ENCODE peak calls at places on chromosomes 5 and 9, in nine cellular contexts. E is kidney epithelial cell, H is adipocyte, A is fibroblast of mammary gland, O is aorta, C is HAP-1, L is A549, R is keratinocyte, D is PC-9. K is an unnamed sample.

GRCh38 chr5:113152053-113152452 is 175.5 kb downstream of the DCP2 start:
- DNase-seq in C (no peak), E (no peak), A (no peak), H (no peak), D (no peak), O (no peak), R (no peak), L (no peak), K (no peak)

GRCh38 chr9:2802494-2802921 is 41.4 kb downstream of the PUM3 start:
- DNase-seq in R (no peak), E (no peak), H (peak), C (no peak), A (peak), L (peak), O (no peak), D (no peak), K (no peak)

GRCh38 chr5:61023131-61023530 is 78.1 kb downstream of the NDUFAF2 start:
- DNase-seq in A (peak), H (peak), E (no peak), O (no peak), R (no peak), C (no peak), L (no peak), D (no peak), K (no peak)

GRCh38 chr9:3751125-3751758 is 225.4 kb upstream of the RFX3 start:
- DNase-seq in R (no peak), H (peak), A (peak), O (no peak), E (peak), D (peak), L (peak), C (no peak), K (no peak)

GRCh38 chr9:127390563-127390962 is 6.4 kb upstream of the SLC2A8 start:
- DNase-seq in H (no peak), O (no peak), C (no peak), A (no peak), L (no peak), R (no peak), D (peak), E (no peak), K (no peak)

GRCh38 chr5:59673438-59674058 is 220.0 kb downstream of the PDE4D start:
- DNase-seq in L (peak), E (no peak), A (peak), D (no peak), O (no peak), H (peak), R (no peak), C (no peak), K (no peak)

GRCh38 chr5:173472164-173472563 is 143.9 kb upstream of the STC2 start:
- DNase-seq in E (peak), O (no peak), H (peak), L (peak), R (peak), A (peak), D (peak), C (no peak), K (peak)

GRCh38 chr5:124912653-124913328 is 166.4 kb upstream of the ZNF608 start:
- DNase-seq in A (no peak), D (no peak), O (no peak), H (no peak), R (no peak), E (no peak), C (no peak), L (no peak), K (no peak)

GRCh38 chr5:132260714-132261615 is 3.5 kb downstream of the PDLIM4 start:
- DNase-seq in D (peak), L (no peak), H (peak), R (no peak), O (peak), C (no peak), E (peak), A (peak), K (no peak)

GRCh38 chr5:44565872-44566271 is 176.7 kb upstream of the FGF10 start:
- DNase-seq in L (no peak), D (no peak), O (no peak), E (no peak), H (no peak), R (no peak), A (peak), C (no peak), K (no peak)

DNA sequence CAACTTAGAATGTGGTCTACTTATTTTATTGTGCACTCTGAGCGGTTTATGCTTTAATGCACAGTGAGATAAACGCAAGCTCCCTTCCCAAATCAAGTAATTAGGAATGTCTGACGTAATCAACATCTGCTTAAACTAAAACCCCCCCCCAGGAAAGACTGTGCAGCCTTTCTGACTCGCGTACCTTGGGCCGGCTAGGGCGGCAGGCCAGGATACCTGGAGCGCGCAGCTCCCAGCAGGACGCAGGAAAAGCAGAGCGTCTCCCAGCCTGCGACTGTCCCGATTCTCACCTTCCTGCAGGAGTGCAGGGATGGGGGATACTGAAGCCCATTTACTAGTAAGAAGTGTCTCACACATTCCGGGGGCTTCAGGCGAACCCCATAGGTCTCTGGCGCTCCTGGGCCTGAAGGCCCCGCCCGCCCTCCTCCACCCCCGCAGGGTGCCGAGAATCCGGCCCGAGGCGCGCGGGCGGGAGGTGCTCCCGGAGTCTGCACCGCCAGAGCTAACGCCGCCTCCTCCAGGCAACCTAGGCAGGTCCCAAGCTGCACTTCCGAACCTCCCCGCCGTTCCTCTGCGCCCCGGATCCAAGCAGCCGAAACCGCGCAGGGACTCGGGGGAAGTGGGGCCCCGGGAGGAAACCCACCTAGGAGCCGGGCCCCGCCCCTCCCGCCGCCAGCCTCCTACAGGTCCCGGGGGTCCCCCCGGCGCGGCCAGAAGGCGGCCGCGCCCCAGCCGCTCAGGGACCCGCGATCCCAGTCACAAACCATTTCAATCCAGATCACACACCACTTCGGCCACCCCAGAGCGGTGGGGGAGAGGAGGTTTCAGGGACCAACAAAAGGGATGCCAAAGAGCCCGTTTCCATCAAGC is 1.4 kb downstream of the ROR2 start:
- DNase-seq in C (peak), L (peak), H (peak), R (no peak), D (no peak), A (peak), E (no peak), O (peak), K (no peak)
- H3K4me3 ChIP-seq in C (peak), L (peak), H (peak), R (peak), D (no peak), A (peak), E (peak), O (peak), K (peak)

GRCh38 chr9:89536145-89536574 is 38.2 kb upstream of the SEMA4D start:
- DNase-seq in D (no peak), H (no peak), C (no peak), L (no peak), A (no peak), R (no peak), E (no peak), O (no peak), K (no peak)
- H3K4me3 ChIP-seq in D (no peak), H (no peak), C (no peak), L (no peak), A (no peak), R (no peak), E (no peak), O (no peak), K (no peak)

GRCh38 chr5:141477169-141477568 is 1.4 kb downstream of the PCDHGC3 start:
- DNase-seq in R (no peak), O (no peak), H (peak), E (no peak), C (no peak), L (no peak), A (no peak), D (no peak), K (no peak)

GRCh38 chr5:141476132-141476909 is 555 bp downstream of the PCDHGC3 start:
- DNase-seq in L (peak), C (no peak), H (peak), O (peak), R (no peak), E (no peak), A (peak), D (peak), K (peak)

GRCh38 chr5:141479776-141480175 is 4.0 kb downstream of the PCDHGC3 start:
- DNase-seq in H (peak), D (no peak), O (no peak), C (no peak), E (no peak), R (no peak), A (peak), L (no peak), K (no peak)

GRCh38 chr5:141478321-141478945 is 2.7 kb downstream of the PCDHGC3 start:
- DNase-seq in A (peak), C (no peak), R (peak), E (no peak), O (no peak), H (peak), D (peak), L (no peak), K (no peak)

GRCh38 chr5:141477815-141478214 is 2.0 kb downstream of the PCDHGC3 start:
- DNase-seq in O (no peak), H (peak), A (no peak), R (no peak), D (no peak), L (no peak), E (no peak), C (no peak), K (no peak)
- H3K4me3 ChIP-seq in O (no peak), H (peak), A (peak), R (peak), D (no peak), L (no peak), E (peak), C (no peak), K (no peak)

GRCh38 chr9:8628771-8629170 is 829.2 kb upstream of the DMAC1 start:
- DNase-seq in D (no peak), L (no peak), C (no peak), E (no peak), H (no peak), O (no peak), A (no peak), R (no peak), K (no peak)
- H3K4me3 ChIP-seq in D (no peak), L (no peak), C (no peak), E (no peak), H (no peak), O (no peak), A (no peak), R (no peak), K (no peak)

GRCh38 chr5:69001605-69002004 is 92.2 kb upstream of the SLC30A5 start:
- DNase-seq in D (no peak), E (no peak), R (no peak), C (no peak), A (no peak), H (no peak), L (no peak), O (no peak), K (no peak)
- H3K4me3 ChIP-seq in D (no peak), E (no peak), R (no peak), C (no peak), A (no peak), H (no peak), L (no peak), O (no peak), K (no peak)

GRCh38 chr9:136902259-136902821 is 16.0 kb downstream of the TRAF2 start:
- DNase-seq in O (peak), A (peak), D (peak), H (peak), C (no peak), E (peak), R (no peak), L (peak), K (no peak)
- H3K4me3 ChIP-seq in O (no peak), A (no peak), D (peak), H (peak), C (no peak), E (no peak), R (peak), L (peak), K (peak)

GRCh38 chr9:133199648-133200321 is 9.3 kb downstream of the OBP2B start:
- DNase-seq in D (no peak), C (no peak), R (no peak), H (no peak), O (peak), A (peak), L (no peak), E (no peak), K (no peak)
- H3K4me3 ChIP-seq in D (no peak), C (no peak), R (peak), H (peak), O (no peak), A (no peak), L (no peak), E (peak), K (no peak)

GRCh38 chr9:14278291-14278721 is 35.6 kb downstream of the NFIB start:
- DNase-seq in H (peak), C (no peak), L (no peak), O (no peak), E (peak), D (no peak), A (peak), R (peak), K (no peak)

GRCh38 chr9:14277761-14278160 is 36.2 kb downstream of the NFIB start:
- DNase-seq in C (no peak), R (no peak), H (no peak), A (no peak), L (no peak), D (no peak), E (no peak), O (no peak), K (no peak)

GRCh38 chr9:14279671-14280070 is 34.3 kb downstream of the NFIB start:
- DNase-seq in C (no peak), H (no peak), D (no peak), A (no peak), E (no peak), L (no peak), R (no peak), O (no peak), K (no peak)

GRCh38 chr9:14283276-14283675 is 30.7 kb downstream of the NFIB start:
- DNase-seq in L (no peak), R (no peak), D (no peak), O (no peak), C (no peak), E (no peak), H (peak), A (no peak), K (no peak)

DNA sequence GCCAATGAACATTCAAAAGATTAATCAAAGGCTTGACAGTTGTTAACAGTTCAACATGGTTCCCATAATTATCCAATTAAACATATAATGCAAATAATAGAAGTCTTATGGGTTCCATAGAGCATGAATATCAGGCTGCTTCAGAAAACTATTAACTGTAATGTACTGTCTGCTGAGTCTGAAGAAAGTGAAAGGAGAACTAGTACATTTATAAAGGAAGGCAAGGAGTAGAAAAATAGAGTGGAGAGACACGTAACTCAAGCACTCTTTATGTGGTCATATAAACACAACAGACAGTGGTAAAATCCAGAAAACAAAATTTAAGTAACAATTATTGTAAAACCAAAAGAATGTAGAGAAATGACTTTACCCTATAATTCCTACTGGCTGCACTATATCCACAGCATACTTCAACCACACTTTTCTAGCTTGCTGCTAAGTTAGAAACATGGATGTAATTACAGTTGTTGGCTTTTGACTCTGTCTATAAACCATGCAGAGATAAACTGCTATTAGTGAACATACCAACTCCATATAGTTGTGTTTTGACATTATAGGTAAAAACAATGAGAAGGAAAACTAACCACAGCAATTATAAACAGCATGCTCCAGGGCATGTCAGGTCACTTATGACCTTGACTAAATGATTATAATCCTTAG is 32.7 kb downstream of the NFIB start:
- DNase-seq in L (no peak), C (no peak), A (no peak), H (peak), O (no peak), D (no peak), R (no peak), E (no peak), K (no peak)
- H3K4me3 ChIP-seq in L (no peak), C (no peak), A (no peak), H (peak), O (no peak), D (no peak), R (no peak), E (no peak), K (no peak)

GRCh38 chr5:150263801-150264621 is 25.6 kb downstream of the CAMK2A start:
- DNase-seq in C (no peak), A (peak), R (peak), D (peak), E (peak), L (peak), O (no peak), H (peak), K (peak)
- H3K4me3 ChIP-seq in C (no peak), A (no peak), R (no peak), D (no peak), E (no peak), L (no peak), O (no peak), H (no peak), K (no peak)